ENCODE peak calls at places on chromosomes 7 and 10, in nine cellular contexts. One of them, this sample, is unnamed.

GRCh38 chr10:43879742-43880141 is 231.1 kb upstream of the ZNF32 start:
- DNase-seq in NCI-H69: no peak
- DNase-seq in stimulated activated CD4-positive, alpha-beta T cell treated with anti-CD3 and anti-CD28 coated beads, Interleukin-1b, Interleukin-23, amount 100 ng/mL, for 24 hours: no peak
- DNase-seq in HEK293T: no peak
- DNase-seq in HuH-7.5: no peak
- DNase-seq in HCEC 1CT: no peak
- DNase-seq in effector CD4-positive, alpha-beta T cell: no peak
- DNase-seq in ACHN: no peak
- DNase-seq in nephron progenitor cell: no peak
- DNase-seq in this sample: no peak

GRCh38 chr10:35635576-35635975 is 6.5 kb downstream of the FZD8 start:
- DNase-seq in HEK293T: peak
- DNase-seq in nephron progenitor cell: peak
- DNase-seq in effector CD4-positive, alpha-beta T cell: peak
- DNase-seq in NCI-H69: peak
- DNase-seq in HuH-7.5: peak
- DNase-seq in ACHN: peak
- DNase-seq in stimulated activated CD4-positive, alpha-beta T cell treated with anti-CD3 and anti-CD28 coated beads, Interleukin-1b, Interleukin-23, amount 100 ng/mL, for 24 hours: no peak
- DNase-seq in HCEC 1CT: peak
- DNase-seq in this sample: no peak

GRCh38 chr10:42242135-42242805 is 396.1 kb downstream of the ZNF33B start:
- DNase-seq in NCI-H69: no peak
- DNase-seq in HCEC 1CT: no peak
- DNase-seq in ACHN: no peak
- DNase-seq in stimulated activated CD4-positive, alpha-beta T cell treated with anti-CD3 and anti-CD28 coated beads, Interleukin-1b, Interleukin-23, amount 100 ng/mL, for 24 hours: no peak
- DNase-seq in HuH-7.5: no peak
- DNase-seq in effector CD4-positive, alpha-beta T cell: no peak
- DNase-seq in nephron progenitor cell: no peak
- DNase-seq in HEK293T: no peak
- DNase-seq in this sample: no peak

GRCh38 chr10:17179002-17179401 is 22.5 kb downstream of the TRDMT1 start:
- DNase-seq in HEK293T: no peak
- DNase-seq in HuH-7.5: no peak
- DNase-seq in NCI-H69: no peak
- DNase-seq in effector CD4-positive, alpha-beta T cell: no peak
- DNase-seq in nephron progenitor cell: no peak
- DNase-seq in ACHN: no peak
- DNase-seq in stimulated activated CD4-positive, alpha-beta T cell treated with anti-CD3 and anti-CD28 coated beads, Interleukin-1b, Interleukin-23, amount 100 ng/mL, for 24 hours: no peak
- DNase-seq in HCEC 1CT: no peak
- DNase-seq in this sample: no peak

GRCh38 chr10:4639960-4640359 is 186.0 kb upstream of the AKR1E2 start:
- DNase-seq in HuH-7.5: no peak
- DNase-seq in stimulated activated CD4-positive, alpha-beta T cell treated with anti-CD3 and anti-CD28 coated beads, Interleukin-1b, Interleukin-23, amount 100 ng/mL, for 24 hours: no peak
- DNase-seq in HCEC 1CT: no peak
- DNase-seq in NCI-H69: no peak
- DNase-seq in HEK293T: no peak
- DNase-seq in effector CD4-positive, alpha-beta T cell: no peak
- DNase-seq in nephron progenitor cell: no peak
- DNase-seq in ACHN: no peak
- DNase-seq in this sample: no peak

GRCh38 chr10:69317175-69318086 is 39.1 kb downstream of the HK1 start:
- DNase-seq in stimulated activated CD4-positive, alpha-beta T cell treated with anti-CD3 and anti-CD28 coated beads, Interleukin-1b, Interleukin-23, amount 100 ng/mL, for 24 hours: no peak
- DNase-seq in HCEC 1CT: no peak
- DNase-seq in HuH-7.5: no peak
- DNase-seq in effector CD4-positive, alpha-beta T cell: no peak
- DNase-seq in nephron progenitor cell: no peak
- DNase-seq in NCI-H69: no peak
- DNase-seq in HEK293T: no peak
- DNase-seq in ACHN: no peak
- DNase-seq in this sample: no peak

GRCh38 chr7:42931447-42931833 is 534 bp downstream of the PSMA2 start:
- DNase-seq in ACHN: peak
- DNase-seq in HuH-7.5: no peak
- DNase-seq in nephron progenitor cell: no peak
- DNase-seq in stimulated activated CD4-positive, alpha-beta T cell treated with anti-CD3 and anti-CD28 coated beads, Interleukin-1b, Interleukin-23, amount 100 ng/mL, for 24 hours: no peak
- DNase-seq in HCEC 1CT: no peak
- DNase-seq in NCI-H69: no peak
- DNase-seq in effector CD4-positive, alpha-beta T cell: no peak
- DNase-seq in HEK293T: no peak
- DNase-seq in this sample: no peak

GRCh38 chr10:61635946-61636345 is 26.8 kb upstream of the CABCOCO1 start:
- DNase-seq in HEK293T: no peak
- DNase-seq in effector CD4-positive, alpha-beta T cell: no peak
- DNase-seq in HCEC 1CT: peak
- DNase-seq in nephron progenitor cell: no peak
- DNase-seq in ACHN: peak
- DNase-seq in stimulated activated CD4-positive, alpha-beta T cell treated with anti-CD3 and anti-CD28 coated beads, Interleukin-1b, Interleukin-23, amount 100 ng/mL, for 24 hours: no peak
- DNase-seq in HuH-7.5: no peak
- DNase-seq in NCI-H69: peak
- DNase-seq in this sample: no peak

GRCh38 chr10:71390435-71390820 is 6.3 kb upstream of the CDH23 start:
- DNase-seq in effector CD4-positive, alpha-beta T cell: no peak
- DNase-seq in HEK293T: no peak
- DNase-seq in NCI-H69: peak
- DNase-seq in HuH-7.5: no peak
- DNase-seq in nephron progenitor cell: no peak
- DNase-seq in stimulated activated CD4-positive, alpha-beta T cell treated with anti-CD3 and anti-CD28 coated beads, Interleukin-1b, Interleukin-23, amount 100 ng/mL, for 24 hours: no peak
- DNase-seq in HCEC 1CT: no peak
- DNase-seq in ACHN: no peak
- DNase-seq in this sample: no peak

GRCh38 chr7:111532625-111533024 is 29.7 kb downstream of the IMMP2L start:
- DNase-seq in NCI-H69: peak
- DNase-seq in HEK293T: no peak
- DNase-seq in ACHN: no peak
- DNase-seq in HCEC 1CT: no peak
- DNase-seq in stimulated activated CD4-positive, alpha-beta T cell treated with anti-CD3 and anti-CD28 coated beads, Interleukin-1b, Interleukin-23, amount 100 ng/mL, for 24 hours: no peak
- DNase-seq in effector CD4-positive, alpha-beta T cell: no peak
- DNase-seq in HuH-7.5: no peak
- DNase-seq in nephron progenitor cell: no peak
- DNase-seq in this sample: no peak

GRCh38 chr7:149489391-149490024 is 8.1 kb downstream of the ZNF746 start:
- DNase-seq in nephron progenitor cell: no peak
- DNase-seq in NCI-H69: peak
- DNase-seq in effector CD4-positive, alpha-beta T cell: no peak
- DNase-seq in HuH-7.5: peak
- DNase-seq in HEK293T: no peak
- DNase-seq in HCEC 1CT: no peak
- DNase-seq in stimulated activated CD4-positive, alpha-beta T cell treated with anti-CD3 and anti-CD28 coated beads, Interleukin-1b, Interleukin-23, amount 100 ng/mL, for 24 hours: no peak
- DNase-seq in ACHN: peak
- DNase-seq in this sample: no peak

GRCh38 chr10:78545756-78546155 is 512.1 kb downstream of the RPS24 start:
- DNase-seq in ACHN: no peak
- DNase-seq in HEK293T: no peak
- DNase-seq in HCEC 1CT: no peak
- DNase-seq in NCI-H69: peak
- DNase-seq in nephron progenitor cell: no peak
- DNase-seq in effector CD4-positive, alpha-beta T cell: no peak
- DNase-seq in stimulated activated CD4-positive, alpha-beta T cell treated with anti-CD3 and anti-CD28 coated beads, Interleukin-1b, Interleukin-23, amount 100 ng/mL, for 24 hours: no peak
- DNase-seq in HuH-7.5: no peak
- DNase-seq in this sample: peak

GRCh38 chr7:106100863-106101262 is 11.2 kb downstream of the SYPL1 start:
- DNase-seq in HEK293T: no peak
- DNase-seq in HCEC 1CT: no peak
- DNase-seq in stimulated activated CD4-positive, alpha-beta T cell treated with anti-CD3 and anti-CD28 coated beads, Interleukin-1b, Interleukin-23, amount 100 ng/mL, for 24 hours: no peak
- DNase-seq in nephron progenitor cell: no peak
- DNase-seq in ACHN: no peak
- DNase-seq in HuH-7.5: no peak
- DNase-seq in NCI-H69: peak
- DNase-seq in effector CD4-positive, alpha-beta T cell: no peak
- DNase-seq in this sample: no peak

GRCh38 chr7:142001163-142001874 is 5.6 kb downstream of the MGAM start:
- DNase-seq in ACHN: no peak
- DNase-seq in nephron progenitor cell: no peak
- DNase-seq in HCEC 1CT: no peak
- DNase-seq in HEK293T: no peak
- DNase-seq in HuH-7.5: no peak
- DNase-seq in effector CD4-positive, alpha-beta T cell: no peak
- DNase-seq in NCI-H69: no peak
- DNase-seq in stimulated activated CD4-positive, alpha-beta T cell treated with anti-CD3 and anti-CD28 coated beads, Interleukin-1b, Interleukin-23, amount 100 ng/mL, for 24 hours: no peak
- DNase-seq in this sample: no peak

GRCh38 chr7:31082017-31082416 is 29.9 kb downstream of the ADCYAP1R1 start:
- DNase-seq in HCEC 1CT: no peak
- DNase-seq in nephron progenitor cell: no peak
- DNase-seq in stimulated activated CD4-positive, alpha-beta T cell treated with anti-CD3 and anti-CD28 coated beads, Interleukin-1b, Interleukin-23, amount 100 ng/mL, for 24 hours: no peak
- DNase-seq in HEK293T: no peak
- DNase-seq in ACHN: no peak
- DNase-seq in NCI-H69: no peak
- DNase-seq in HuH-7.5: no peak
- DNase-seq in effector CD4-positive, alpha-beta T cell: no peak
- DNase-seq in this sample: no peak

GRCh38 chr10:101145145-101145544 is 14.0 kb downstream of the TLX1 start:
- DNase-seq in ACHN: no peak
- DNase-seq in HuH-7.5: peak
- DNase-seq in effector CD4-positive, alpha-beta T cell: no peak
- DNase-seq in HEK293T: no peak
- DNase-seq in HCEC 1CT: no peak
- DNase-seq in stimulated activated CD4-positive, alpha-beta T cell treated with anti-CD3 and anti-CD28 coated beads, Interleukin-1b, Interleukin-23, amount 100 ng/mL, for 24 hours: no peak
- DNase-seq in nephron progenitor cell: no peak
- DNase-seq in NCI-H69: no peak
- DNase-seq in this sample: no peak

GRCh38 chr10:86801995-86802394 is 45.6 kb downstream of the BMPR1A start:
- DNase-seq in effector CD4-positive, alpha-beta T cell: no peak
- DNase-seq in nephron progenitor cell: no peak
- DNase-seq in NCI-H69: no peak
- DNase-seq in HCEC 1CT: no peak
- DNase-seq in stimulated activated CD4-positive, alpha-beta T cell treated with anti-CD3 and anti-CD28 coated beads, Interleukin-1b, Interleukin-23, amount 100 ng/mL, for 24 hours: no peak
- DNase-seq in ACHN: no peak
- DNase-seq in HEK293T: no peak
- DNase-seq in HuH-7.5: no peak
- DNase-seq in this sample: no peak

GRCh38 chr10:118925404-118925803 is 104.1 kb upstream of the NANOS1 start:
- DNase-seq in HEK293T: no peak
- DNase-seq in HuH-7.5: no peak
- DNase-seq in effector CD4-positive, alpha-beta T cell: no peak
- DNase-seq in stimulated activated CD4-positive, alpha-beta T cell treated with anti-CD3 and anti-CD28 coated beads, Interleukin-1b, Interleukin-23, amount 100 ng/mL, for 24 hours: no peak
- DNase-seq in nephron progenitor cell: no peak
- DNase-seq in ACHN: no peak
- DNase-seq in HCEC 1CT: no peak
- DNase-seq in NCI-H69: no peak
- DNase-seq in this sample: no peak

GRCh38 chr10:101959349-101959916 is 96.5 kb downstream of the ARMH3 start:
- DNase-seq in stimulated activated CD4-positive, alpha-beta T cell treated with anti-CD3 and anti-CD28 coated beads, Interleukin-1b, Interleukin-23, amount 100 ng/mL, for 24 hours: no peak
- DNase-seq in ACHN: no peak
- DNase-seq in effector CD4-positive, alpha-beta T cell: no peak
- DNase-seq in HCEC 1CT: no peak
- DNase-seq in HEK293T: no peak
- DNase-seq in HuH-7.5: no peak
- DNase-seq in NCI-H69: peak
- DNase-seq in nephron progenitor cell: peak
- DNase-seq in this sample: no peak

This sample was measured in NCI-H1930.